ENCODE peak calls at places on chromosomes 2 and 18, in six cellular contexts. E, J, O, V, D and P are unnamed samples.

GRCh38 chr18:76553715-76554603 is 58.9 kb upstream of the ZNF516 start:
- DNase-seq in E (no peak), J (no peak), O (no peak), V (no peak), D (no peak), P (no peak)

GRCh38 chr2:123717616-123718279 is 307.3 kb upstream of the CNTNAP5 start:
- DNase-seq in E (no peak), J (no peak), O (no peak), V (no peak), D (no peak), P (no peak)

GRCh38 chr2:200451506-200451905 is 58.4 kb downstream of the KCTD18 start:
- DNase-seq in E (no peak), J (no peak), O (peak; percentile 84), V (no peak), D (no peak), P (no peak)

GRCh38 chr2:9331704-9332103 is 91.6 kb downstream of the ITGB1BP1 start:
- DNase-seq in E (no peak), J (no peak), O (no peak), V (no peak), D (no peak), P (no peak)

GRCh38 chr2:146576301-146576700 is 1268.5 kb upstream of the ACVR2A start:
- DNase-seq in E (no peak), J (no peak), O (no peak), V (no peak), D (no peak), P (no peak)

GRCh38 chr2:98944786-98945185 is 8.8 kb upstream of the CRACDL start:
- DNase-seq in E (no peak), J (no peak), O (no peak), V (no peak), D (no peak), P (no peak)

GRCh38 chr18:42742976-42743755 is 372.3 kb downstream of the RIT2 start:
- DNase-seq in E (no peak), J (no peak), O (no peak), V (no peak), D (no peak), P (no peak)

GRCh38 chr2:25294573-25295462 is 46.9 kb downstream of the DNMT3A start:
- DNase-seq in E (peak; percentile 78), J (peak; percentile 59), O (peak; percentile 99), V (peak; percentile 65), D (peak; percentile 83), P (no peak)

GRCh38 chr2:73892631-73893329 is at the start of gene ACTG2:
- DNase-seq in E (no peak), J (no peak), O (no peak), V (no peak), D (no peak), P (no peak)

GRCh38 chr2:43950383-43951008 is 45.3 kb downstream of the LRPPRC start:
- DNase-seq in E (no peak), J (no peak), O (no peak), V (no peak), D (no peak), P (peak; percentile 47)

GRCh38 chr2:48251437-48252148 is 278.4 kb upstream of the STON1 start:
- DNase-seq in E (no peak), J (no peak), O (no peak), V (no peak), D (no peak), P (no peak)

GRCh38 chr2:47488870-47489584 is 86.1 kb downstream of the MSH2 start:
- DNase-seq in E (no peak), J (no peak), O (no peak), V (no peak), D (no peak), P (peak; percentile 58)

GRCh38 chr2:197813093-197813787 is 8.8 kb downstream of the PLCL1 start:
- DNase-seq in E (no peak), J (no peak), O (no peak), V (no peak), D (no peak), P (peak; percentile 19)

GRCh38 chr2:178404380-178404767 is 46.6 kb downstream of the PRKRA start:
- DNase-seq in E (no peak), J (no peak), O (no peak), V (no peak), D (no peak), P (peak; percentile 32)

GRCh38 chr18:35376742-35377695 is at the start of gene ZNF396:
- DNase-seq in E (peak; percentile 95), J (peak; percentile 44), O (peak; percentile 95), V (peak; percentile 77), D (peak; percentile 85), P (peak; percentile 69)

GRCh38 chr2:130864830-130865229 is 28.1 kb downstream of the ARHGEF4 start:
- DNase-seq in E (peak; percentile 81), J (no peak), O (no peak), V (no peak), D (peak; percentile 48), P (no peak)

GRCh38 chr2:238879621-238880377 is 31.9 kb downstream of the TWIST2 start:
- DNase-seq in E (no peak), J (no peak), O (peak; percentile 60), V (no peak), D (no peak), P (no peak)

GRCh38 chr18:26656944-26657536 is 108.7 kb upstream of the KCTD1 start:
- DNase-seq in E (peak; percentile 91), J (no peak), O (peak; percentile 91), V (peak; percentile 43), D (peak; percentile 83), P (no peak)

GRCh38 chr2:41395692-41396091 is 652.1 kb upstream of the PKDCC start:
- DNase-seq in E (no peak), J (no peak), O (no peak), V (no peak), D (no peak), P (no peak)

GRCh38 chr2:108925286-108925685 is 63.7 kb downstream of the EDAR start:
- DNase-seq in E (no peak), J (no peak), O (peak; percentile 65), V (no peak), D (no peak), P (no peak)

GRCh38 chr2:123648014-123648413 is 377.1 kb upstream of the CNTNAP5 start:
- DNase-seq in E (no peak), J (no peak), O (no peak), V (no peak), D (no peak), P (no peak)

GRCh38 chr2:31190188-31190587 is 27.1 kb downstream of the CAPN14 start:
- DNase-seq in E (no peak), J (no peak), O (no peak), V (no peak), D (no peak), P (no peak)

GRCh38 chr2:127852388-127852787 is 5.6 kb downstream of the POLR2D start:
- DNase-seq in E (no peak), J (no peak), O (no peak), V (no peak), D (no peak), P (no peak)